ENCODE peak calls at places on chromosomes 2 and 18, in nine cellular contexts. C, B, M, S, V, K, N, P and H are unnamed samples.

GRCh38 chr2:120871016-120871635 is 135.5 kb downstream of the GLI2 start:
- DNase-seq in C (no peak), B (no peak), M (no peak), S (no peak), V (no peak), K (no peak), N (no peak), P (no peak), H (no peak)

GRCh38 chr2:143402462-143402861 is 273.2 kb downstream of the ARHGAP15 start:
- DNase-seq in C (no peak), B (no peak), M (no peak), S (no peak), V (no peak), K (no peak), N (no peak), P (no peak), H (no peak)

GRCh38 chr18:55488473-55488872 is 99.5 kb downstream of the TCF4 start:
- DNase-seq in C (no peak), B (no peak), M (no peak), S (no peak), V (no peak), K (no peak), N (no peak), P (no peak), H (no peak)

GRCh38 chr18:73258375-73259087 is 390.7 kb upstream of the NETO1 start:
- DNase-seq in C (no peak), B (no peak), M (no peak), S (no peak), V (no peak), K (no peak), N (no peak), P (no peak), H (no peak)

GRCh38 chr2:111912547-111912946 is 14.1 kb downstream of the MERTK start:
- DNase-seq in C (no peak), B (no peak), M (no peak), S (no peak), V (no peak), K (no peak), N (no peak), P (no peak), H (no peak)

GRCh38 chr18:23626451-23627279 is 36.0 kb downstream of the ANKRD29 start:
- DNase-seq in C (no peak), B (peak), M (no peak), S (no peak), V (no peak), K (no peak), N (no peak), P (peak), H (no peak)

GRCh38 chr2:164430166-164430783 is 191.0 kb downstream of the GRB14 start:
- DNase-seq in C (no peak), B (peak), M (no peak), S (no peak), V (peak), K (no peak), N (no peak), P (peak), H (no peak)

GRCh38 chr2:26811791-26812454 is 26.1 kb downstream of the CENPA start:
- DNase-seq in C (no peak), B (no peak), M (no peak), S (no peak), V (no peak), K (no peak), N (peak), P (no peak), H (no peak)

GRCh38 chr18:76273956-76274355 is 221.1 kb downstream of the ZNF516 start:
- DNase-seq in C (no peak), B (no peak), M (no peak), S (no peak), V (no peak), K (no peak), N (no peak), P (no peak), H (no peak)

GRCh38 chr2:227816507-227817274 is 3.0 kb downstream of the CCL20 start:
- DNase-seq in C (no peak), B (peak), M (no peak), S (no peak), V (no peak), K (no peak), N (no peak), P (no peak), H (no peak)

GRCh38 chr2:169716229-169716886 is 17.3 kb upstream of the KLHL23 start:
- DNase-seq in C (no peak), B (no peak), M (peak), S (no peak), V (peak), K (no peak), N (no peak), P (peak), H (no peak)

GRCh38 chr2:13201924-13202323 is 485.2 kb downstream of the TRIB2 start:
- DNase-seq in C (no peak), B (peak), M (no peak), S (no peak), V (no peak), K (no peak), N (no peak), P (no peak), H (no peak)
- TF ChIP-seq CTCF in C (no peak), B (peak), M (no peak), S (no peak), V (peak), K (no peak), N (no peak), P (no peak), H (no peak)

DNA sequence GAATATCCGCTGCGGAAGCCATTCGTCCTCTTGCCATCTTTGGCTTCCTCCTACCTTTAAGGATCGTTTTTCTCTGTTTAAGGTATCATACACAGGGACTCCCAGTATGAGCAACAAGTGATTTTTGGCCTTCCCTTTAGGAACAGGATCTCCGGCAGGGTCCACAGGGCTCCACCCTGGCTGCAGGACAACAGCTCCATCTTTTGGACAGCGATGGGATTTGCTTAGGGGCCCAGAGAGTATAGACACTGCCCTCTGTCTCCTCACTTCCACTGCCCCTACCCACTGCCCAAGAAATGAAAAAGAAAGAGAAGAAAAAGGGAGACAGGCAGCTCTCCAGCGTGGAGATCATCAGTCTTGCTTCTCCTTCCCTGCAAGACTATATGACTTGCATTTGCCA is 224.5 kb downstream of the UXS1 start:
- DNase-seq in C (no peak), B (no peak), M (no peak), S (no peak), V (no peak), K (no peak), N (no peak), P (no peak), H (no peak)
- TF ChIP-seq CTCF in C (no peak), B (peak), M (no peak), S (no peak), V (no peak), K (no peak), N (no peak), P (peak), H (no peak)

GRCh38 chr2:157592983-157593382 is 35.7 kb downstream of the ACVR1C start:
- DNase-seq in C (no peak), B (peak), M (no peak), S (no peak), V (no peak), K (no peak), N (no peak), P (no peak), H (no peak)
- TF ChIP-seq CTCF in C (peak), B (peak), M (no peak), S (no peak), V (no peak), K (no peak), N (no peak), P (peak), H (peak)

GRCh38 chr2:239983004-239983778 is 42.0 kb downstream of the NDUFA10 start:
- DNase-seq in C (no peak), B (no peak), M (no peak), S (no peak), V (no peak), K (no peak), N (no peak), P (no peak), H (no peak)

GRCh38 chr2:239975665-239976064 is 49.5 kb downstream of the NDUFA10 start:
- DNase-seq in C (no peak), B (no peak), M (no peak), S (no peak), V (no peak), K (no peak), N (no peak), P (no peak), H (no peak)

GRCh38 chr2:239978381-239978780 is 46.8 kb downstream of the NDUFA10 start:
- DNase-seq in C (no peak), B (peak), M (no peak), S (no peak), V (no peak), K (no peak), N (no peak), P (peak), H (peak)

GRCh38 chr2:239977111-239977510 is 48.0 kb downstream of the NDUFA10 start:
- DNase-seq in C (no peak), B (no peak), M (no peak), S (no peak), V (no peak), K (no peak), N (no peak), P (no peak), H (no peak)

GRCh38 chr2:239979243-239980023 is 45.7 kb downstream of the NDUFA10 start:
- DNase-seq in C (no peak), B (peak), M (no peak), S (no peak), V (no peak), K (no peak), N (no peak), P (no peak), H (no peak)
- TF ChIP-seq CTCF in C (no peak), B (peak), M (no peak), S (no peak), V (no peak), K (no peak), N (no peak), P (peak), H (peak)

GRCh38 chr2:32063310-32064020 is at the start of gene SPAST:
- DNase-seq in C (peak), B (peak), M (peak), S (peak), V (peak), K (peak), N (peak), P (peak), H (peak)
- TF ChIP-seq CTCF in C (peak), B (peak), M (peak), S (peak), V (peak), K (peak), N (peak), P (peak), H (peak)